ENCODE peak calls at places on chromosomes 13 and 19, in seven cellular contexts. V is NCI-H1417; H is stimulated activated naive CD8-positive, alpha-beta T cell treated with anti-CD3 and anti-CD28 coated beads, Interleukin-15, Interleukin-2, amounts not matched to agents 100 U/mL and 50 U/mL, for 24 hours; M is HFFc6; T is NB4; O is B cell; F is HL-60. J is an unnamed sample.

GRCh38 chr19:36635342-36635741 is 30.2 kb downstream of the ZNF382 start:
- DNase-seq in V (no peak), H (no peak), M (no peak), T (no peak), O (no peak), F (no peak), J (no peak)

GRCh38 chr13:26228080-26228479 is 6.0 kb upstream of the RNF6 start:
- DNase-seq in V (no peak), H (no peak), M (no peak), T (no peak), O (no peak), F (no peak), J (no peak)

GRCh38 chr19:3852614-3853254 is 16.1 kb downstream of the ZFR2 start:
- DNase-seq in V (no peak), H (peak; percentile 13), M (peak; percentile 75), T (peak; percentile 76), O (peak; percentile 49), F (peak; percentile 37), J (no peak)

GRCh38 chr19:46303702-46304397 is 7.0 kb downstream of the HIF3A start:
- DNase-seq in V (peak; percentile 89), H (no peak), M (no peak), T (no peak), O (no peak), F (no peak), J (peak; percentile 45)

GRCh38 chr13:58992478-58993042 is 1171.2 kb downstream of the DIAPH3 start:
- DNase-seq in V (no peak), H (no peak), M (no peak), T (no peak), O (no peak), F (no peak), J (no peak)

GRCh38 chr19:38417544-38418506 is 8.2 kb downstream of the RASGRP4 start:
- DNase-seq in V (peak; percentile 9), H (peak; percentile 69), M (no peak), T (peak; percentile 69), O (peak; percentile 78), F (peak; percentile 91), J (peak; percentile 74)

GRCh38 chr19:18194554-18195238 is 1.7 kb downstream of the MPV17L2 start:
- DNase-seq in V (no peak), H (peak; percentile 57), M (no peak), T (no peak), O (peak; percentile 77), F (peak; percentile 63), J (no peak)

GRCh38 chr13:69168436-69168835 is 939.2 kb upstream of the ATXN8OS start:
- DNase-seq in V (no peak), H (no peak), M (no peak), T (no peak), O (no peak), F (no peak), J (no peak)

GRCh38 chr19:46661735-46662592 is 982 bp upstream of the DACT3 start:
- DNase-seq in V (peak; percentile 87), H (peak; percentile 79), M (peak; percentile 91), T (peak; percentile 98), O (peak; percentile 82), F (peak; percentile 84), J (peak; percentile 54)

GRCh38 chr13:66074018-66074615 is 1156.0 kb downstream of the PCDH9 start:
- DNase-seq in V (no peak), H (no peak), M (no peak), T (no peak), O (no peak), F (no peak), J (no peak)

GRCh38 chr19:17385878-17386611 is 8.0 kb downstream of the CCDC194 start:
- DNase-seq in V (peak; percentile 4), H (peak; percentile 78), M (no peak), T (peak; percentile 68), O (peak; percentile 79), F (peak; percentile 54), J (peak; percentile 50)

GRCh38 chr13:111303559-111303958 is 16.9 kb upstream of the TEX29 start:
- DNase-seq in V (no peak), H (no peak), M (no peak), T (no peak), O (no peak), F (no peak), J (no peak)

GRCh38 chr19:42184401-42184861 is 33.0 kb downstream of the DEDD2 start:
- DNase-seq in V (peak; percentile 92), H (peak; percentile 84), M (peak; percentile 93), T (peak; percentile 68), O (peak; percentile 73), F (peak; percentile 66), J (peak; percentile 80)

GRCh38 chr19:29120471-29120870 is 92.5 kb downstream of the UQCRFS1 start:
- DNase-seq in V (no peak), H (no peak), M (no peak), T (no peak), O (no peak), F (no peak), J (no peak)

GRCh38 chr19:13872695-13873389 is 4.1 kb upstream of the NANOS3 start:
- DNase-seq in V (no peak), H (peak; percentile 56), M (no peak), T (peak; percentile 43), O (peak; percentile 65), F (peak; percentile 21), J (no peak)

GRCh38 chr19:14370169-14370998 is 10.9 kb upstream of the ADGRE5 start:
- DNase-seq in V (no peak), H (peak; percentile 65), M (no peak), T (peak; percentile 61), O (peak; percentile 79), F (no peak), J (no peak)

GRCh38 chr19:5967571-5967970 is 10.4 kb downstream of the RANBP3 start:
- DNase-seq in V (no peak), H (no peak), M (no peak), T (no peak), O (no peak), F (no peak), J (no peak)

GRCh38 chr13:43227721-43228120 is 204.3 kb downstream of the DNAJC15 start:
- DNase-seq in V (no peak), H (no peak), M (peak; percentile 33), T (no peak), O (no peak), F (no peak), J (no peak)

GRCh38 chr13:63843766-63844699 is 2428.4 kb upstream of the PCDH20 start:
- DNase-seq in V (no peak), H (no peak), M (no peak), T (no peak), O (no peak), F (no peak), J (no peak)

GRCh38 chr13:66700336-66700735 is 529.8 kb downstream of the PCDH9 start:
- DNase-seq in V (no peak), H (no peak), M (no peak), T (no peak), O (no peak), F (no peak), J (no peak)

GRCh38 chr19:19628499-19629134 is 597 bp upstream of the LPAR2 start:
- DNase-seq in V (no peak), H (peak; percentile 55), M (no peak), T (peak; percentile 93), O (peak; percentile 60), F (peak; percentile 83), J (peak; percentile 87)

GRCh38 chr13:112071011-112071901 is 4.3 kb downstream of the SOX1 start:
- DNase-seq in V (no peak), H (no peak), M (no peak), T (no peak), O (no peak), F (no peak), J (no peak)

GRCh38 chr19:2726904-2727639 is 5.9 kb upstream of the DIRAS1 start:
- DNase-seq in V (no peak), H (no peak), M (no peak), T (no peak), O (peak; percentile 42), F (no peak), J (no peak)

GRCh38 chr19:40923934-40924391 is 41.9 kb upstream of the CYP2A7 start:
- DNase-seq in V (no peak), H (no peak), M (no peak), T (no peak), O (no peak), F (no peak), J (no peak)

J was measured in progenitor cell of endocrine pancreas.